ENCODE peak calls at places on chromosomes 16 and 17, in six cellular contexts. K is mammary epithelial cell, S is esophagus muscularis mucosa, Y is brain microvascular endothelial cell, A is GM06990, P is IMR-90. J is an unnamed sample.

GRCh38 chr17:37392024-37392590 is 14.5 kb downstream of the ACACA start:
- DNase-seq in K (peak; percentile 44), S (no peak), Y (peak; percentile 87), A (peak; percentile 19), P (peak; percentile 90), J (peak; percentile 85)

GRCh38 chr16:77767826-77768225 is 20.5 kb upstream of the VAT1L start:
- DNase-seq in K (no peak), S (no peak), Y (no peak), A (no peak), P (no peak), J (no peak)

GRCh38 chr16:87199379-87199778 is 117.8 kb downstream of the C16orf95 start:
- DNase-seq in K (no peak), S (no peak), Y (no peak), A (no peak), P (no peak), J (no peak)

GRCh38 chr16:66143422-66143821 is 223.1 kb upstream of the CDH5 start:
- DNase-seq in K (no peak), S (no peak), Y (no peak), A (no peak), P (no peak), J (no peak)

GRCh38 chr17:74325743-74326379 is at the start of gene KIF19:
- DNase-seq in K (no peak), S (no peak), Y (no peak), A (peak; percentile 56), P (no peak), J (no peak)

GRCh38 chr17:48004973-48005372 is 32.6 kb downstream of the COPZ2 start:
- DNase-seq in K (no peak), S (no peak), Y (no peak), A (no peak), P (no peak), J (no peak)

GRCh38 chr17:34420254-34420766 is 57.3 kb upstream of the CCL1 start:
- DNase-seq in K (peak; percentile 26), S (no peak), Y (peak; percentile 66), A (peak; percentile 25), P (peak; percentile 46), J (peak; percentile 71)

GRCh38 chr17:76268015-76268749 is 3.0 kb downstream of the UBALD2 start:
- DNase-seq in K (peak; percentile 87), S (peak; percentile 96), Y (peak; percentile 71), A (peak; percentile 79), P (peak; percentile 45), J (peak; percentile 90)

GRCh38 chr17:50916708-50917417 is 50.7 kb upstream of the TOB1 start:
- DNase-seq in K (no peak), S (no peak), Y (no peak), A (peak; percentile 38), P (no peak), J (no peak)

GRCh38 chr17:27506348-27507218 is 50.3 kb downstream of the KSR1 start:
- DNase-seq in K (no peak), S (no peak), Y (no peak), A (peak; percentile 72), P (no peak), J (no peak)

GRCh38 chr17:64783556-64784352 is 121.6 kb upstream of the SMURF2 start:
- DNase-seq in K (no peak), S (no peak), Y (no peak), A (no peak), P (no peak), J (no peak)

GRCh38 chr17:17203173-17203730 is 2.9 kb downstream of the PLD6 start:
- DNase-seq in K (no peak), S (no peak), Y (no peak), A (no peak), P (no peak), J (no peak)

GRCh38 chr17:79658811-79659207 is 48.0 kb upstream of the RBFOX3 start:
- DNase-seq in K (no peak), S (peak; percentile 78), Y (peak; percentile 7), A (no peak), P (peak; percentile 21), J (peak; percentile 24)

GRCh38 chr17:67868176-67868575 is 42.9 kb downstream of the BPTF start:
- DNase-seq in K (no peak), S (no peak), Y (no peak), A (no peak), P (no peak), J (no peak)

GRCh38 chr16:54931041-54931756 is 534 bp downstream of the IRX5 start:
- DNase-seq in K (peak; percentile 44), S (peak; percentile 75), Y (no peak), A (no peak), P (no peak), J (no peak)

GRCh38 chr17:40560592-40561293 is 4.5 kb downstream of the CCR7 start:
- DNase-seq in K (no peak), S (peak; percentile 88), Y (peak; percentile 89), A (peak; percentile 91), P (peak; percentile 57), J (peak; percentile 49)

GRCh38 chr16:84327926-84328505 is 33.3 kb downstream of the WFDC1 start:
- DNase-seq in K (no peak), S (no peak), Y (no peak), A (no peak), P (no peak), J (no peak)

GRCh38 chr16:54462766-54463165 is 176.2 kb upstream of the IRX3 start:
- DNase-seq in K (peak; percentile 18), S (no peak), Y (no peak), A (no peak), P (no peak), J (no peak)

GRCh38 chr17:62925267-62925836 is 40.7 kb upstream of the TANC2 start:
- DNase-seq in K (no peak), S (no peak), Y (no peak), A (no peak), P (peak; percentile 31), J (no peak)

GRCh38 chr17:62670202-62670821 is 42.8 kb downstream of the MRC2 start:
- DNase-seq in K (peak; percentile 99), S (no peak), Y (no peak), A (no peak), P (no peak), J (no peak)

GRCh38 chr16:89315791-89316581 is 98.5 kb downstream of the ZNF778 start:
- DNase-seq in K (peak; percentile 95), S (no peak), Y (peak; percentile 89), A (peak; percentile 49), P (peak; percentile 89), J (peak; percentile 80)

GRCh38 chr16:56315955-56316354 is 109.4 kb downstream of the AMFR start:
- DNase-seq in K (no peak), S (no peak), Y (no peak), A (no peak), P (no peak), J (no peak)

GRCh38 chr16:84266451-84266850 is 26.6 kb upstream of the KCNG4 start:
- DNase-seq in K (peak; percentile 44), S (no peak), Y (peak; percentile 71), A (no peak), P (peak; percentile 47), J (peak; percentile 75)

GRCh38 chr16:52552643-52553042 is 5.7 kb upstream of the TOX3 start:
- DNase-seq in K (no peak), S (peak; percentile 31), Y (no peak), A (no peak), P (no peak), J (no peak)

GRCh38 chr17:1742371-1743093 is at the start of gene SERPINF2:
- DNase-seq in K (no peak), S (no peak), Y (no peak), A (no peak), P (no peak), J (no peak)

GRCh38 chr16:3173892-3174617 is 13.9 kb upstream of the OR1F1 start:
- DNase-seq in K (peak; percentile 46), S (no peak), Y (no peak), A (peak; percentile 71), P (no peak), J (no peak)

GRCh38 chr17:4594406-4595349 is 10.3 kb downstream of the SMTNL2 start:
- DNase-seq in K (no peak), S (no peak), Y (no peak), A (peak; percentile 38), P (no peak), J (no peak)
- H3K4me3 ChIP-seq in K (no peak overlapping the region), S (no peak overlapping the region), Y (no peak overlapping the region), A (no peak overlapping the region), P (no peak overlapping the region), J (no peak overlapping the region)

GRCh38 chr17:81551458-81552243 is 502 bp downstream of the FAAP100 start:
- DNase-seq in K (peak; percentile 21), S (no peak), Y (no peak), A (no peak), P (peak; percentile 16), J (no peak)
- TF ChIP-seq CTCF in K (no peak), S (no peak), Y (peak; percentile 5), A (no peak), P (no peak), J (no peak)

GRCh38 chr17:31568140-31568938 is 176.9 kb downstream of the RAB11FIP4 start:
- DNase-seq in K (no peak), S (no peak), Y (no peak), A (no peak), P (no peak), J (no peak)
- H3K4me3 ChIP-seq in K (no peak overlapping the region), S (no peak overlapping the region), Y (no peak overlapping the region), A (no peak overlapping the region), P (no peak overlapping the region), J (no peak overlapping the region)

GRCh38 chr17:21250719-21251305 is 2.4 kb downstream of the NATD1 start:
- DNase-seq in K (no peak), S (no peak), Y (no peak), A (no peak), P (no peak), J (no peak)
- TF ChIP-seq CTCF in K (no peak), S (no peak), Y (no peak), A (no peak), P (no peak), J (no peak)

DNA sequence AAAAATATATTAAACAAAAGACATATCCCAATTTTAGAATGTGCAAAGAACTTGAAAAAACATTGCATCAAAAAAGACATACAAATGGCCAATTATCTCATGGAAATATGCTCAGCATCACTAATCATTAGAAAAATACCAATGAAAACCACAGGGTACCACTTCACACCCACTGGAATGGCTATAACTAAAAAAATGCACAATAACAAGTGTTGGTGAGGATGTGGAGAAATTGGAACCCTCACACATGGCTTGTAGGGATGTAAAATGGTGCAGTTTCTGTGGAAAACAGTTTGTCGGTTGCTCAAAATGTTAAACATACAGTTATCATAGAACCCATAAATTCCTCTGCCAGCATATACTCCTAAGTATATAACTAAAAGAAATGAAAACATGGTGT is 796 bp upstream of the PSMB6 start:
- DNase-seq in K (no peak), S (no peak), Y (no peak), A (no peak), P (no peak), J (no peak)
- H3K4me3 ChIP-seq in K (no peak overlapping the region), S (no peak overlapping the region), Y (no peak overlapping the region), A (no peak overlapping the region), P (no peak overlapping the region), J (no peak overlapping the region)

GRCh38 chr17:21119945-21120249 is 6.9 kb upstream of the DHRS7B start:
- DNase-seq in K (no peak), S (no peak), Y (no peak), A (no peak), P (no peak), J (no peak)
- TF ChIP-seq CTCF in K (no peak), S (no peak), Y (no peak), A (no peak), P (no peak), J (no peak)

J was measured in fibroblast of pulmonary artery.